ENCODE peak calls at places on chromosomes 5 and 9, in four cellular contexts. S is endodermal cell, M is GM06990, Y is tibial artery. H is an unnamed sample.

GRCh38 chr5:180347651-180348050 is 5.5 kb downstream of the GFPT2 start:
- DNase-seq in S (no peak), M (no peak), Y (no peak), H (no peak)

GRCh38 chr5:135379052-135379654 is 19.9 kb downstream of the MACROH2A1 start:
- DNase-seq in S (no peak), M (no peak), Y (no peak), H (peak)

GRCh38 chr5:1400936-1401335 is 44.3 kb downstream of the SLC6A3 start:
- DNase-seq in S (no peak), M (no peak), Y (no peak), H (no peak)

GRCh38 chr5:129271309-129271708 is 176.8 kb downstream of the ISOC1 start:
- DNase-seq in S (peak), M (no peak), Y (no peak), H (peak)

GRCh38 chr5:1507457-1507856 is 16.3 kb downstream of the LPCAT1 start:
- DNase-seq in S (peak), M (no peak), Y (peak), H (no peak)

GRCh38 chr5:179374506-179375235 is 29.4 kb upstream of the ADAMTS2 start:
- DNase-seq in S (no peak), M (no peak), Y (no peak), H (no peak)

GRCh38 chr5:180608572-180609310 is 17.4 kb upstream of the SCGB3A1 start:
- DNase-seq in S (no peak), M (no peak), Y (no peak), H (no peak)

GRCh38 chr5:135040331-135041144 is 6.5 kb upstream of the PITX1 start:
- DNase-seq in S (peak), M (no peak), Y (no peak), H (no peak)

GRCh38 chr9:83959061-83959460 is 21.0 kb downstream of the HNRNPK start:
- DNase-seq in S (no peak), M (no peak), Y (no peak), H (peak)

GRCh38 chr9:357560-357959 is 142.9 kb downstream of the DOCK8 start:
- DNase-seq in S (no peak), M (no peak), Y (no peak), H (no peak)

GRCh38 chr5:146515473-146516150 is 378 bp downstream of the GPR151 start:
- DNase-seq in S (peak), M (no peak), Y (no peak), H (no peak)

GRCh38 chr9:14616188-14616982 is 76.8 kb downstream of the ZDHHC21 start:
- DNase-seq in S (no peak), M (peak), Y (no peak), H (peak)

GRCh38 chr9:37026085-37026935 is 7.8 kb downstream of the PAX5 start:
- DNase-seq in S (peak), M (no peak), Y (no peak), H (no peak)

GRCh38 chr9:92954078-92954861 is 6.9 kb downstream of the FGD3 start:
- DNase-seq in S (no peak), M (peak), Y (no peak), H (no peak)

GRCh38 chr5:181133610-181134231 is 2.8 kb upstream of the OR2V1 start:
- DNase-seq in S (no peak), M (no peak), Y (peak), H (peak)

GRCh38 chr5:33494476-33494875 is 53.7 kb downstream of the TARS1 start:
- DNase-seq in S (no peak), M (no peak), Y (no peak), H (no peak)

GRCh38 chr9:105832311-105832710 is 138.0 kb downstream of the TMEM38B start:
- DNase-seq in S (no peak), M (no peak), Y (no peak), H (no peak)

GRCh38 chr9:6646028-6646636 is 603 bp upstream of the GLDC start:
- DNase-seq in S (peak), M (peak), Y (no peak), H (no peak)

GRCh38 chr9:8736805-8737204 is 937.2 kb upstream of the DMAC1 start:
- DNase-seq in S (no peak), M (no peak), Y (no peak), H (no peak)

GRCh38 chr5:139636207-139636792 is 11.8 kb upstream of the CXXC5 start:
- DNase-seq in S (peak), M (peak), Y (no peak), H (no peak)

GRCh38 chr9:119092125-119092524 is 277.1 kb downstream of the BRINP1 start:
- DNase-seq in S (no peak), M (no peak), Y (no peak), H (no peak)

GRCh38 chr5:54450542-54450941 is 5.0 kb upstream of the HSPB3 start:
- DNase-seq in S (peak), M (no peak), Y (no peak), H (no peak)

GRCh38 chr5:177478711-177479646 is 5.5 kb upstream of the DBN1 start:
- DNase-seq in S (peak), M (no peak), Y (peak), H (no peak)

GRCh38 chr5:142870552-142870951 is 100.4 kb downstream of the ARHGAP26 start:
- DNase-seq in S (no peak), M (no peak), Y (no peak), H (no peak)

GRCh38 chr5:603081-603998 is 8.8 kb upstream of the CEP72 start:
- DNase-seq in S (no peak), M (no peak), Y (peak), H (no peak)

GRCh38 chr9:134206317-134207300 is 42.2 kb upstream of the RNU6ATAC start:
- DNase-seq in S (no peak), M (no peak), Y (no peak), H (no peak)

GRCh38 chr5:78547171-78547570 is 101.4 kb downstream of the LHFPL2 start:
- DNase-seq in S (no peak), M (no peak), Y (peak), H (peak)

GRCh38 chr9:3865373-3865772 is 339.6 kb upstream of the RFX3 start:
- DNase-seq in S (no peak), M (no peak), Y (no peak), H (peak)

GRCh38 chr9:131394464-131395026 is 659 bp downstream of the PRRC2B start:
- DNase-seq in S (peak), M (peak), Y (peak), H (peak)

GRCh38 chr9:128231638-128232568 is 28.7 kb downstream of the DNM1 start:
- DNase-seq in S (no peak), M (no peak), Y (peak), H (peak)

GRCh38 chr9:19074836-19075235 is 25.6 kb downstream of the RRAGA start:
- DNase-seq in S (no peak), M (no peak), Y (no peak), H (no peak)

GRCh38 chr9:99416007-99416406 is 193.9 kb downstream of the SEC61B start:
- DNase-seq in S (no peak), M (peak), Y (no peak), H (peak)

GRCh38 chr9:106717686-106718085 is 145.3 kb upstream of the ZNF462 start:
- DNase-seq in S (no peak), M (no peak), Y (no peak), H (peak)

GRCh38 chr5:55407059-55407684 is 99.4 kb downstream of the MTREX start:
- DNase-seq in S (no peak), M (no peak), Y (no peak), H (peak)

GRCh38 chr9:70079364-70080103 is 35.9 kb downstream of the MAMDC2 start:
- DNase-seq in S (no peak), M (no peak), Y (no peak), H (peak)

GRCh38 chr9:75588808-75589207 is 301.7 kb upstream of the PCSK5 start:
- DNase-seq in S (no peak), M (no peak), Y (no peak), H (no peak)
- TF ChIP-seq CTCF in S (peak), M (peak), Y (no peak), H (no peak)

GRCh38 chr9:137581361-137582285 is 2.9 kb upstream of the DPH7 start:
- DNase-seq in S (no peak), M (no peak), Y (no peak), H (no peak)

GRCh38 chr9:137580209-137580957 is 1.7 kb upstream of the DPH7 start:
- DNase-seq in S (no peak), M (no peak), Y (no peak), H (no peak)

GRCh38 chr9:137580958-137581331 is 2.2 kb upstream of the DPH7 start:
- DNase-seq in S (no peak), M (no peak), Y (no peak), H (no peak)

GRCh38 chr9:137578518-137579258 is at the start of gene DPH7:
- DNase-seq in S (peak), M (peak), Y (peak), H (peak)

DNA sequence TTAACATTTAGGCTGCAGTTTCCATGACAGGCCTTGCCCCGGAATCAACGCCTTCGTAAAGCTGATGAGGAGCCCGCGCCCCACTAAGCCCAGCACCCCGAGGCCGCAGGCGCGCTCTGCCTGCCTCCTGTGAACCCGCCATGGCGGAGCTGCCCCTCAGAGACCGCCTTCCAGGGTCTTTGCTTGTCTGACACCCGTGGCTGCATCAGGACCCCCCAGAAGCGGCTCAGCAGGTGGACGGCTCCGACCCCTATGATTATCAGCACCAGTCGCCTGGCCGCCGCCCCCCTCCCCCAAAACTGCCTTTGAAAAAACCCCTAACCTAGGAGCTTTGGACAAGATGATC is 507 bp upstream of the DPH7 start:
- DNase-seq in S (no peak), M (no peak), Y (no peak), H (no peak)
- H3K4me3 ChIP-seq in S (peak), M (peak), Y (peak), H (peak)

DNA sequence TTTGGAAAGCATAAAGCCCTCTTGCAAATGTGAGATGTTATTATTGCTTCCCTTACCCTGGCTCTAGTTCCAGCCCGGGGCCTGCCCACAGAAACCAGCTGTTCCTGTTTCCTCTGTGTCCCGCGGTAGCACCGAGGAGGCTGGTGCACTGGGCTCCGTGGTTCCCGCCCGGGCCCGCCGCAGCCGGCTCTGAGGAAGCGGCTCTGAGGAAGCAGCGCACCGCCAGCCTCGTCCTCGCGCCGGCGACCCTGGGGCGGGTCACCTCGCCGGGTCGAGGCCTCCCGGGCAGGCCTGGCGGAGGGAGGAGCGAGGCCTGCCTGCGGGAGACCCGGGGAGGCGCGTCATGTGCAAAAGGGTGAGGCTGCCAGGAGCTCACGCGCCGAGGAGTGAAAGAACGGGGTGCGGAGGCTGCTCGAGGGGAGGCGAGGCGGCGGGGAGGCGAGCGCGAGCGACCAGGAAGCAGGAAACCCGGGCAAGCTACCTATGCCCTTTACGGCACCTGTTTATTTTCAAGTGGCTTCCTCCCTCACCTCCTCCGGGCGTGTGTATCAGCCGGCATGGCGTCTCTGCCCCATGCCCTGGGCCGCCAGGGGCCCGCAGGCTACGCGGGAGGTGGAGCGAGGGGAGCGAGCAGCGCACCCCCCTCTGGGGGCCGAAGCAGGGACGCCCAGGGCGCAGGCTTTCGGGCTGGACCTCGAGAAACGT is 61.3 kb upstream of the MEGF10 start:
- DNase-seq in S (peak), M (peak), Y (peak), H (peak)
- TF ChIP-seq CTCF in S (peak), M (peak), Y (no peak), H (peak)

DNA sequence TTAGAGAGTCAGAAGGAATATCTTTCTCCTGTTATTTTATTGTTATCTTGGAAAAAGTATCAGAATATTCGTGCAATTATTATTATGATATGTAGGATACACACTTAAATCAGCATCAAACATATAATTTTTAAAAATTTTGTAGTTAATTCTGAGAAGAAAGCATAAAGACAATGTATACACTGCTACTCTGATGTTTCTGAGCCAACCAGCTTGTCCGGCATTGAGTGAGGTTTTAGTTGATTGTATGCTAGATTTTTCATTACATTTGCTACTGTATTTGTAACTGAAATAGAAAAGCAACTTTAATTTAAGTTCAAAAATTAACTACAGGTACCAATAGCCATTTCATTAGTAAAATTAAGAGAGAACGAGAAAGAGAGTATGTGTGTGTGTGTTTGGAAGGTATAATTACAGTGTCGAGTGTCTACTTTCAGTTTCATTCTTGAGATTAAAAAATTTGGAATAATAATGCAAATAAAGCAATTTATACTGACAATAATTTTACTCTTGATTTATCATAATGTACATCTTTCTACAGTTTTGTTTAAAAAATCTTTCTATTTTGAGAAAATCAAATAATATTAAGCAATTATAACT is 160.4 kb upstream of the CDH12 start:
- DNase-seq in S (no peak), M (no peak), Y (no peak), H (no peak)
- H3K4me3 ChIP-seq in S (no peak), M (no peak), Y (no peak), H (peak)

GRCh38 chr9:96453625-96454024 is 3.7 kb downstream of the HABP4 start:
- DNase-seq in S (no peak), M (no peak), Y (no peak), H (no peak)
- TF ChIP-seq CTCF in S (peak), M (peak), Y (peak), H (peak)

GRCh38 chr5:38847549-38848341 is 1.9 kb downstream of the OSMR start:
- DNase-seq in S (no peak), M (no peak), Y (no peak), H (no peak)
- H3K4me3 ChIP-seq in S (no peak), M (no peak), Y (peak), H (peak)